ENCODE peak calls at places on chromosomes 3 and 15, in ten cellular contexts. M is CD4-positive, alpha-beta T cell; R is cardiac fibroblast; Q is MV-4-11; Z is RPMI8226; Y is nucleus accumbens; J is ecto neural progenitor cell; U is GM04504; H is iris pigment epithelial cell; E is foreskin fibroblast. P is an unnamed sample.

GRCh38 chr3:58062469-58062868 is 54.2 kb downstream of the FLNB start:
- DNase-seq in Y (no peak), J (no peak), Q (no peak), U (no peak), Z (no peak), R (no peak), H (no peak), E (peak), M (no peak), P (no peak)

GRCh38 chr3:186965141-186965879 is 35.0 kb downstream of the ST6GAL1 start:
- DNase-seq in U (no peak), J (no peak), Q (no peak), Y (no peak), E (peak), R (no peak), H (peak), Z (no peak), M (no peak), P (no peak)

GRCh38 chr3:195717416-195717815 is 3.4 kb upstream of the MUC20 start:
- DNase-seq in H (no peak), M (no peak), Y (no peak), J (no peak), U (no peak), R (no peak), Q (no peak), E (no peak), Z (no peak), P (no peak)

GRCh38 chr3:43872301-43872700 is 181.6 kb downstream of the ABHD5 start:
- DNase-seq in U (peak), M (no peak), R (peak), E (peak), H (peak), Y (no peak), Z (no peak), J (no peak), Q (no peak), P (peak)

GRCh38 chr3:74489393-74489792 is 125.1 kb downstream of the CNTN3 start:
- DNase-seq in U (no peak), J (no peak), R (no peak), Y (no peak), M (no peak), Z (no peak), E (no peak), Q (no peak), H (peak), P (no peak)

GRCh38 chr15:74651251-74651741 is 35.7 kb downstream of the CLK3 start:
- DNase-seq in U (no peak), M (no peak), H (no peak), Q (no peak), J (no peak), Y (no peak), R (peak), Z (no peak), E (no peak), P (no peak)

GRCh38 chr3:109532257-109533216 is 195.2 kb upstream of the DPPA4 start:
- DNase-seq in R (peak), J (peak), Y (no peak), M (peak), Z (peak), E (peak), H (peak), Q (peak), U (peak), P (peak)

GRCh38 chr3:182921665-182922355 is 58.5 kb downstream of the DCUN1D1 start:
- DNase-seq in E (peak), Y (no peak), Z (no peak), Q (no peak), J (no peak), U (no peak), R (peak), M (no peak), H (peak), P (peak)

GRCh38 chr3:48702320-48702921 is 14.6 kb downstream of the IP6K2 start:
- DNase-seq in J (no peak), M (no peak), R (no peak), U (no peak), Y (no peak), E (no peak), Z (no peak), H (no peak), Q (no peak), P (no peak)

GRCh38 chr3:13850161-13850945 is 29.5 kb downstream of the WNT7A start:
- DNase-seq in Y (no peak), E (no peak), M (no peak), R (no peak), H (no peak), Z (no peak), J (peak), Q (no peak), U (no peak), P (no peak)

GRCh38 chr3:123949606-123950005 is 11.4 kb downstream of the CCDC14 start:
- DNase-seq in Q (no peak), J (no peak), Y (no peak), Z (no peak), H (peak), R (peak), M (no peak), U (no peak), E (peak), P (peak)

GRCh38 chr3:181711325-181712135 is at the start of gene SOX2:
- DNase-seq in E (peak), J (peak), Q (no peak), R (peak), H (peak), Z (peak), Y (peak), M (peak), U (no peak), P (no peak)

GRCh38 chr3:113285226-113285625 is 73.9 kb downstream of the BOC start:
- DNase-seq in Z (no peak), M (no peak), Y (no peak), R (no peak), U (no peak), Q (no peak), H (no peak), E (no peak), J (no peak), P (no peak)

GRCh38 chr3:193831495-193832455 is 238.8 kb downstream of the OPA1 start:
- DNase-seq in Z (peak), Y (no peak), E (no peak), H (peak), M (no peak), Q (peak), R (no peak), U (no peak), J (no peak), P (no peak)

GRCh38 chr3:156554515-156554841 is 439 bp downstream of the SSR3 start:
- DNase-seq in Q (no peak), M (no peak), Z (no peak), Y (no peak), H (no peak), U (no peak), R (no peak), J (no peak), E (no peak), P (no peak)

GRCh38 chr3:190621971-190622370 is 108.1 kb downstream of the IL1RAP start:
- DNase-seq in R (no peak), U (no peak), Q (peak), E (no peak), Y (no peak), H (peak), Z (no peak), J (no peak), M (no peak), P (no peak)

GRCh38 chr3:128398586-128398985 is 68.1 kb downstream of the DNAJB8 start:
- DNase-seq in M (no peak), Z (no peak), H (no peak), U (no peak), E (no peak), R (no peak), Y (no peak), Q (no peak), J (peak), P (no peak)

GRCh38 chr15:70095387-70096214 is 2.1 kb downstream of the TLE3 start:
- DNase-seq in R (peak), Y (no peak), U (no peak), E (no peak), H (no peak), Q (peak), J (no peak), M (no peak), Z (peak), P (no peak)

GRCh38 chr15:88912500-88912921 is 668 bp downstream of the MFGE8 start:
- DNase-seq in J (no peak), E (no peak), R (peak), U (no peak), Z (no peak), Q (no peak), Y (no peak), M (no peak), H (peak), P (no peak)

GRCh38 chr3:124887177-124887995 is at the start of gene ITGB5:
- DNase-seq in J (peak), H (peak), M (no peak), E (peak), Y (no peak), R (peak), Q (no peak), U (peak), Z (peak), P (no peak)

GRCh38 chr3:84175449-84175848 is 783.3 kb upstream of the CADM2 start:
- DNase-seq in M (no peak), Z (no peak), Q (peak), J (no peak), U (no peak), Y (no peak), H (peak), E (no peak), R (no peak), P (no peak)

GRCh38 chr3:12017487-12017886 is 13.3 kb downstream of the SYN2 start:
- DNase-seq in E (no peak), Z (no peak), H (no peak), R (no peak), Y (no peak), M (no peak), J (no peak), Q (no peak), U (no peak), P (no peak)

GRCh38 chr3:34582054-34582453 is 783.6 kb downstream of the PDCD6IP start:
- DNase-seq in Q (no peak), R (no peak), U (no peak), J (no peak), Z (no peak), M (no peak), Y (no peak), E (no peak), H (no peak), P (no peak)

GRCh38 chr15:84949043-84949442 is 32.6 kb upstream of the PDE8A start:
- DNase-seq in Y (no peak), R (peak), E (peak), U (peak), Q (no peak), J (no peak), M (no peak), H (peak), Z (no peak), P (no peak)

GRCh38 chr3:94020293-94020692 is 8.1 kb downstream of the STX19 start:
- DNase-seq in Q (no peak), U (no peak), Y (no peak), M (no peak), H (no peak), R (no peak), J (no peak), E (no peak), Z (no peak), P (no peak)

GRCh38 chr3:140056047-140056446 is 121.1 kb downstream of the CLSTN2 start:
- DNase-seq in M (no peak), U (no peak), J (no peak), E (no peak), Z (no peak), R (no peak), H (no peak), Y (no peak), Q (peak), P (no peak)

GRCh38 chr3:128923607-128924385 is 44.4 kb downstream of the ACAD9 start:
- DNase-seq in U (no peak), M (no peak), H (no peak), Q (no peak), Y (no peak), E (no peak), R (no peak), Z (no peak), J (no peak), P (no peak)

GRCh38 chr3:143433787-143434378 is 314.3 kb downstream of the CHST2 start:
- DNase-seq in M (no peak), E (no peak), Y (no peak), U (no peak), R (peak), Q (no peak), Z (peak), H (no peak), J (no peak), P (no peak)

GRCh38 chr3:49916686-49917085 is 12.9 kb downstream of the MON1A start:
- DNase-seq in Q (peak), J (no peak), H (peak), E (peak), Z (no peak), M (no peak), U (no peak), R (peak), Y (no peak), P (no peak)

GRCh38 chr15:39273805-39274411 is 307.0 kb upstream of the THBS1 start:
- DNase-seq in M (no peak), Y (no peak), R (peak), J (no peak), Z (no peak), H (no peak), U (no peak), Q (no peak), E (no peak), P (no peak)

GRCh38 chr3:1183320-1184048 is 90.7 kb downstream of the CNTN6 start:
- DNase-seq in R (peak), M (no peak), U (peak), H (peak), E (peak), Y (no peak), J (no peak), Z (no peak), Q (no peak), P (peak)

GRCh38 chr3:71581981-71582611 is 1.4 kb downstream of the FOXP1 start:
- DNase-seq in Q (peak), Z (no peak), E (no peak), J (peak), H (peak), Y (no peak), R (peak), M (peak), U (no peak), P (no peak)